ENCODE peak calls at places on chromosomes 12 and 14, in eight cellular contexts. P, H, C, V, B, E, L and T are unnamed samples.

GRCh38 chr12:65276923-65277322 is 1.6 kb upstream of the MSRB3 start:
- DNase-seq in L (no peak), C (no peak), B (no peak), P (no peak), V (no peak), H (no peak), E (no peak), T (no peak)

GRCh38 chr12:121214171-121214777 is 4.3 kb downstream of the P2RX4 start:
- DNase-seq in B (no peak), V (peak), L (peak), C (no peak), H (no peak), P (no peak), E (no peak), T (no peak)

GRCh38 chr14:92315050-92315785 is 7.7 kb upstream of the SLC24A4 start:
- DNase-seq in E (no peak), C (no peak), B (no peak), P (no peak), H (no peak), V (no peak), L (no peak), T (no peak)

GRCh38 chr14:55103005-55103640 is 25.9 kb upstream of the LGALS3 start:
- DNase-seq in L (peak), P (peak), E (peak), C (peak), H (peak), B (peak), V (peak), T (peak)

GRCh38 chr14:102251161-102251560 is 53.8 kb downstream of the MOK start:
- DNase-seq in E (no peak), L (no peak), C (no peak), B (no peak), V (no peak), H (no peak), P (no peak), T (no peak)

GRCh38 chr14:102590667-102591099 is 1.8 kb upstream of the RCOR1 start:
- DNase-seq in B (peak), V (peak), P (no peak), E (no peak), C (no peak), H (no peak), L (peak), T (no peak)

GRCh38 chr14:54353266-54353665 is 43.5 kb upstream of the CDKN3 start:
- DNase-seq in E (no peak), C (no peak), L (no peak), B (no peak), H (no peak), P (no peak), V (no peak), T (no peak)

GRCh38 chr12:122350444-122350843 is 72.0 kb downstream of the CLIP1 start:
- DNase-seq in E (no peak), B (no peak), V (peak), C (no peak), P (no peak), L (no peak), H (no peak), T (no peak)

GRCh38 chr12:31594681-31595080 is 3.7 kb upstream of the DENND5B start:
- DNase-seq in P (no peak), B (no peak), V (no peak), H (no peak), C (no peak), E (no peak), L (no peak), T (no peak)

GRCh38 chr14:89221109-89221508 is 195.9 kb downstream of the FOXN3 start:
- DNase-seq in H (no peak), B (no peak), L (peak), C (no peak), V (peak), P (peak), E (no peak), T (no peak)

GRCh38 chr12:85448548-85449139 is 168.6 kb downstream of the ALX1 start:
- DNase-seq in P (no peak), L (no peak), H (no peak), C (no peak), B (no peak), V (peak), E (no peak), T (no peak)

GRCh38 chr12:51028126-51028810 is 2.1 kb upstream of the SLC11A2 start:
- DNase-seq in C (no peak), E (no peak), L (peak), H (no peak), V (peak), B (no peak), P (no peak), T (no peak)

GRCh38 chr14:77314539-77314938 is 6.1 kb downstream of the POMT2 start:
- DNase-seq in P (no peak), V (no peak), H (no peak), B (no peak), E (no peak), L (no peak), C (no peak), T (no peak)

GRCh38 chr12:81261508-81262207 is 183.8 kb downstream of the ACSS3 start:
- DNase-seq in C (no peak), B (no peak), L (no peak), E (no peak), V (no peak), H (no peak), P (no peak), T (no peak)

GRCh38 chr14:82667501-82667900 is 1133.8 kb upstream of the SEL1L start:
- DNase-seq in C (no peak), L (no peak), H (no peak), E (no peak), P (no peak), V (no peak), B (no peak), T (no peak)

GRCh38 chr14:67485501-67486095 is 2.9 kb downstream of the TMEM229B start:
- DNase-seq in C (no peak), E (no peak), B (no peak), V (peak), H (no peak), P (no peak), L (no peak), T (no peak)

GRCh38 chr14:20530771-20531571 is 25.6 kb downstream of the RNASE10 start:
- DNase-seq in V (peak), H (peak), E (peak), C (peak), L (peak), P (peak), B (peak), T (peak)

GRCh38 chr12:13120431-13120830 is 17.0 kb upstream of the GSG1 start:
- DNase-seq in P (no peak), L (no peak), E (no peak), C (no peak), H (no peak), B (no peak), V (no peak), T (no peak)

GRCh38 chr12:69515394-69515793 is 45.2 kb downstream of the FRS2 start:
- DNase-seq in L (no peak), B (no peak), H (no peak), C (no peak), P (no peak), E (no peak), V (no peak), T (no peak)